ENCODE peak calls at places on chromosomes 2 and 18, in seven cellular contexts. E is GM23248; K is transverse colon; H is CD8-positive, alpha-beta T cell; S is Peyer's patch; B is upper lobe of right lung; U is OCI-LY7. F is an unnamed sample.

GRCh38 chr2:106863387-106863786 is 22.6 kb downstream of the ST6GAL2 start:
- DNase-seq in U (no peak), S (no peak), K (no peak), B (no peak), H (no peak), E (peak), F (no peak)

GRCh38 chr2:44362207-44363015 is 664 bp downstream of the CAMKMT start:
- DNase-seq in H (peak), E (peak), S (peak), B (peak), U (peak), K (peak), F (peak)

GRCh38 chr18:31487251-31488015 is 10.5 kb upstream of the DSG2 start:
- DNase-seq in S (no peak), H (no peak), B (no peak), U (no peak), E (peak), K (no peak), F (peak)

GRCh38 chr2:67215214-67215613 is 181.9 kb upstream of the ETAA1 start:
- DNase-seq in K (peak), U (no peak), S (no peak), E (peak), B (peak), H (no peak), F (peak)

GRCh38 chr2:175439416-175439815 is 257.9 kb upstream of the ATP5MC3 start:
- DNase-seq in U (no peak), S (no peak), K (no peak), B (no peak), E (no peak), H (no peak), F (no peak)

GRCh38 chr18:51639541-51639940 is 442.1 kb upstream of the MEX3C start:
- DNase-seq in K (no peak), U (no peak), E (no peak), S (no peak), H (no peak), B (no peak), F (no peak)

GRCh38 chr2:20664431-20665260 is 2.3 kb upstream of the GDF7 start:
- DNase-seq in U (no peak), H (no peak), B (peak), S (no peak), E (peak), K (no peak), F (no peak)

GRCh38 chr2:212737773-212738172 is 199.2 kb upstream of the ERBB4 start:
- DNase-seq in S (no peak), K (no peak), B (no peak), H (no peak), U (no peak), E (peak), F (peak)

GRCh38 chr2:234971494-234971893 is 19.7 kb downstream of the SH3BP4 start:
- DNase-seq in H (no peak), U (no peak), E (no peak), S (no peak), K (no peak), B (no peak), F (no peak)

GRCh38 chr2:188235364-188235763 is 56.3 kb upstream of the GULP1 start:
- DNase-seq in S (no peak), E (no peak), K (no peak), B (no peak), U (no peak), H (no peak), F (peak)

GRCh38 chr2:538646-539045 is 138.6 kb downstream of the TMEM18 start:
- DNase-seq in K (no peak), B (no peak), E (no peak), U (no peak), S (no peak), H (no peak), F (no peak)

GRCh38 chr2:176124358-176125214 is 2.1 kb downstream of the HOXD9 start:
- DNase-seq in S (no peak), H (no peak), K (no peak), U (no peak), E (no peak), B (no peak), F (no peak)

GRCh38 chr2:218780851-218781690 is 876 bp upstream of the CYP27A1 start:
- DNase-seq in K (no peak), S (no peak), U (no peak), B (peak), E (peak), H (no peak), F (no peak)

GRCh38 chr2:129882476-129882875 is 97.0 kb upstream of the RAB6C start:
- DNase-seq in K (no peak), U (no peak), H (no peak), S (no peak), B (peak), E (no peak), F (no peak)

GRCh38 chr2:127673304-127674069 is 1.8 kb downstream of the LIMS2 start:
- DNase-seq in S (no peak), K (no peak), E (peak), U (no peak), H (no peak), B (no peak), F (no peak)

GRCh38 chr2:154264024-154264423 is 392.3 kb downstream of the GALNT13 start:
- DNase-seq in H (no peak), B (no peak), S (no peak), K (no peak), E (no peak), U (no peak), F (no peak)

GRCh38 chr2:85034158-85034557 is 63.2 kb downstream of the KCMF1 start:
- DNase-seq in B (no peak), H (no peak), K (no peak), U (no peak), E (no peak), S (no peak), F (no peak)

GRCh38 chr2:124027182-124027581 is 2.1 kb downstream of the CNTNAP5 start:
- DNase-seq in S (no peak), E (peak), K (no peak), H (no peak), B (no peak), U (peak), F (peak)

GRCh38 chr18:35032113-35032512 is 9.1 kb upstream of the MAPRE2 start:
- DNase-seq in K (no peak), S (no peak), B (no peak), U (no peak), H (no peak), E (no peak), F (no peak)

GRCh38 chr2:231357048-231357447 is 38.5 kb upstream of the B3GNT7 start:
- DNase-seq in K (no peak), S (no peak), U (no peak), E (no peak), B (no peak), H (no peak), F (no peak)

GRCh38 chr18:48138211-48138610 is 207.8 kb upstream of the SMAD2 start:
- DNase-seq in S (no peak), U (no peak), K (no peak), B (no peak), H (no peak), E (no peak), F (no peak)

GRCh38 chr2:28227498-28227897 is 165.2 kb upstream of the FOSL2 start:
- DNase-seq in B (no peak), S (no peak), E (no peak), K (no peak), H (no peak), U (no peak), F (no peak)

GRCh38 chr2:10901160-10901559 is 10.6 kb upstream of the KCNF1 start:
- DNase-seq in E (peak), S (no peak), H (no peak), K (no peak), B (no peak), U (no peak), F (peak)

GRCh38 chr2:3130444-3130843 is 247.2 kb downstream of the EIPR1 start:
- DNase-seq in B (peak), K (no peak), S (no peak), E (no peak), H (no peak), U (no peak), F (no peak)

GRCh38 chr2:72738096-72738495 is 87.7 kb downstream of the EXOC6B start:
- DNase-seq in B (no peak), U (no peak), S (no peak), K (no peak), E (peak), H (no peak), F (no peak)

GRCh38 chr18:23134780-23135678 is at the start of gene CABLES1:
- DNase-seq in U (peak), E (peak), K (peak), H (peak), B (peak), S (peak), F (peak)

GRCh38 chr18:70469916-70470315 is 181.1 kb downstream of the SOCS6 start:
- DNase-seq in H (no peak), K (no peak), B (no peak), S (no peak), U (no peak), E (peak), F (peak)

GRCh38 chr2:95374029-95374428 is 28.5 kb upstream of the FAHD2A start:
- DNase-seq in B (peak), E (no peak), S (no peak), K (no peak), H (no peak), U (no peak), F (no peak)

GRCh38 chr2:197266477-197266876 is 44.1 kb downstream of the ANKRD44 start:
- DNase-seq in K (no peak), U (no peak), S (no peak), B (no peak), H (peak), E (no peak), F (no peak)

GRCh38 chr2:95017308-95017630 is 8.2 kb upstream of the MAL start:
- DNase-seq in B (no peak), K (no peak), S (no peak), E (no peak), H (no peak), U (no peak), F (no peak)

GRCh38 chr2:223594259-223594658 is 7.9 kb downstream of the SCG2 start:
- DNase-seq in S (no peak), E (no peak), H (no peak), B (no peak), U (no peak), K (no peak), F (no peak)

GRCh38 chr2:55719852-55720251 is 26.2 kb upstream of the PNPT1 start:
- DNase-seq in K (no peak), S (no peak), E (no peak), B (no peak), H (no peak), U (no peak), F (no peak)

GRCh38 chr2:175805442-175806114 is 196.5 kb downstream of the LNPK start:
- DNase-seq in U (no peak), S (no peak), K (no peak), E (no peak), H (no peak), B (no peak), F (no peak)

GRCh38 chr2:143901185-143901842 is 618.6 kb downstream of the ZEB2 start:
- DNase-seq in E (peak), K (no peak), U (no peak), H (no peak), S (no peak), B (no peak), F (peak)

GRCh38 chr18:59282341-59282740 is 9.1 kb upstream of the RAX start:
- DNase-seq in S (no peak), B (no peak), H (no peak), U (no peak), E (no peak), K (no peak), F (no peak)

DNA sequence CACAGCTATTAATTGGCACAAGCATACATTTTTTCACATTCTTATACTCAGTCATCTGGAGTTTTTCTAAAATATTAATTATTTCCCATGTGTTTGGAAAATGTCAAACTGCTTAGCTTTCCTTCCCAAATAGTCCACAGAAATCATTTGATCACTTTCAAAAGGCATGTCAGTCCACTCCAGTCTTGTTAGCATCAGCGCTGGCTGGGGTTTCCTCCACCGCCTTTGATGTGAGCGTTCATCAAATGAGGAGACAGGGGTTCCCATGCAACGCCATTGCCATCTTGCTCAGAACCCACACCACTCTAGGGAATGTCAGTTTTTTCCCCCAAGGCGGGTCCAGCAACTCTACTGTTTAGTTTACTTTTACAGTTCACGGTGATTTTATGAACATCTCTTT is 13.1 kb upstream of the RAX start:
- DNase-seq in B (no peak), U (no peak), E (no peak), K (no peak), S (no peak), H (no peak), F (no peak)
- H3K27ac ChIP-seq in B (no peak), U (no peak), E (no peak), K (no peak), S (no peak), H (no peak), F (no peak)

DNA sequence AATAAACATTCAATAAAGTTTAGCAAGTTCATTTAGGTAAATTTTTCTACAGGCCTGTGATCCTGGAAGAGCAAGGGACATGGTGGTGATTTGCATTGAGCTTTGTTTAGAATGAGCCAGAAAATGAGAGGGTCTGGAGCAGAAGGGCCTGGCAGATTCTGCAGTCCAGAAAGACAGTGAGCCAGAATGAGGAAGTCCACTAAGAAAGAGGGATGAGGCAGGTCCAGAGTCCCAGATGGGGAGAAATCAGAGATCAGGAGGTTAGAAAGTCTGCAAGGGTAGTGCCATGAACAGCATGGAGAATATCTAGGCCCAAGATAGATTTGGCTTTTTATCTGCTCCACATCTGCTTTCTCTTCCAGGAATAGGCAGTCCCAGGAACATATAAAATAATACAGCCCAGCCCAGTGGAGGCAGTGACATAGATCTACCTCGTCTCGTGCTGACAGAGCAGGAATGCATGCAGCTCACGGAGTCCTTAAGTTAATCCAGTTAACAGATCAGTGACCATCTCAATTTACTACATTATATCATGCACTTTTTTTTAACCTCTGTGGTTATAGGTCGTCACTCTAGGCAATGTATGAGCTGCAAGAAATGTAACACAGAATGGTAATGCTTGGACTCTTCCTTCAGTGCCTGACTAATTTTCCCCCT is 429.0 kb downstream of the SUCLG1 start:
- DNase-seq in U (no peak), K (no peak), H (no peak), E (no peak), S (no peak), B (no peak), F (no peak)
- H3K27ac ChIP-seq in U (no peak), K (no peak), H (no peak), E (no peak), S (no peak), B (no peak), F (no peak)

DNA sequence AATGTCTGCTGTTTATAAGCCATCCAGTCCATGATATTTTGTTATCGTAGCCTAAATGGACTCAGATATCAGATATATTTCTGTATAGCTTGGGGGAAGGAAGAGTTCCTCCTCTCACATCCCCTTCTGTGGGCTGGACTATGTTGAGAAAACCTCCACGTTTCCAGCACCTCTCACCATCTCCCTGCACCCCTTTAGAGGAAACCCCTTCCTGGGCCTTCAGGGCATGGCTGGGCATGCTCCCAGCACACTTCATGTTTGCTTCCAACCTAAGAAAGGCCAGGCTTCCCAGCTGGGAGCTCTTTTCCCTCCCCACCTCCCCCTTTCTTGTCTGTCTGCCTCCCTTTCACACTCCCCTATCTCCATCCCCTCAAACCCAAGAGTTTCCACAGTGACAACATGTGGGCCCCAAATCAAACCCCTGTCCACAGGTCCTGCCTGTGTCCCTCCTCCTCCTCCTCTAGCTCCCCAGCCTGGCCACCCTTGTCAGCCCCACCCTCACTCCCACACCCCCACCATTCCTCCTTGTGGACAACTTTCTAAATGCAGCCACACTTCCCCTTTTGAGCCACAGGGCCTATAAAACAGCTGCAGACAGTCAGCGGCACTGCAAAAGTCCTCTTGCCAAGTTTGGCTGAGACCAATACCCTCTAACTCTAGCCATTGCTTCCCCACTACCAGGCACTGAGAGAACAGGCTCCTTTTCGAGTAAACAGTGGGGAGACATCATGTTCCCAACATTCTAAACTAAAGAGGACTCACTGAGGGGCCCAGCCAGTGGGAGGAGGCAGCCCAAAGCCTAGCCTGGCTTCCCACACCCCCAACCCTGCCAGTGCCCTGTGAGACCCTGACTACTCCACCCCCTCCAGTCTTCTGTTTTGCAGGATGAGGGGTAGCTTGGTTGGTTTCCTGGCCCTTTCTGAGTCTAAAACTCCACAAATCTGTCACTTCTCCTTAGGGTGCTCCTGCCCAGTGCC is 120.5 kb downstream of the ZFP36L2 start:
- DNase-seq in K (peak), B (no peak), E (peak), U (peak), S (peak), H (no peak), F (no peak)
- H3K27ac ChIP-seq in K (peak), B (peak), E (no peak), U (no peak), S (peak), H (no peak), F (no peak)

GRCh38 chr2:65662654-65663432 is 230.4 kb upstream of the SPRED2 start:
- DNase-seq in U (no peak), H (no peak), B (no peak), S (no peak), E (peak), K (peak), F (peak)
- H3K27ac ChIP-seq in U (no peak), H (no peak), B (no peak), S (no peak), E (no peak), K (peak), F (peak)

GRCh38 chr2:186575856-186576255 is 14.0 kb upstream of the ITGAV start:
- DNase-seq in U (no peak), H (no peak), E (no peak), K (no peak), B (no peak), S (no peak), F (no peak)
- H3K27ac ChIP-seq in U (no peak), H (no peak), E (no peak), K (peak), B (no peak), S (no peak), F (peak)

DNA sequence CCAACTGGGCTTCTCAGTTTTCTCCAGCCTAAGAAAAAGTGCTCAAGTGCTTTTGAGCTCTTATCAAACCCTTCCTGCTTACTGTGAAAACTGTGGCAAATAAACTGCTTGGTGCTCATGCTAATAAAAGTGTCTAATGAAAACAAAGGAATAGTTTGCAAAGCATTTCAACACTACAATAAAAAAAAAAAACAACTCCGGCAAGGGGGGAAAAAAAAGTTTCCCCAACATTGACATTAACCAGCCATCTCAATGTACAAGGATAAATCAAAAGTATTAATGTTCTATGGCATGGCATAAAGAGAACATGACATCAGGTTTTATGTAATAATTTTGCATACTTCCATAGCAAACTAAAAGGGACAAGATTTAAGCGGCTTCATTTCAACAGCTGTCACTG is 14.7 kb upstream of the STPG4 start:
- DNase-seq in K (no peak), H (no peak), B (no peak), U (no peak), E (no peak), S (no peak), F (no peak)
- H3K27ac ChIP-seq in K (peak), H (no peak), B (peak), U (no peak), E (peak), S (no peak), F (peak)

GRCh38 chr2:171287606-171288005 is 126.9 kb upstream of the TLK1 start:
- DNase-seq in B (no peak), H (no peak), S (no peak), U (no peak), E (no peak), K (no peak), F (no peak)
- H3K27ac ChIP-seq in B (no peak), H (no peak), S (no peak), U (no peak), E (no peak), K (no peak), F (no peak)